ENCODE peak calls at places on chromosomes 5 and 9, in five cellular contexts. D, L, Y, K and U are unnamed samples.

GRCh38 chr5:33477816-33478215 is 37.1 kb downstream of the TARS1 start:
- DNase-seq in K (no peak), Y (no peak), D (no peak), L (no peak), U (no peak)

GRCh38 chr9:89277454-89277853 is 33.5 kb upstream of the CKS2 start:
- DNase-seq in K (no peak), D (peak; percentile 9), Y (no peak), L (peak; percentile 63), U (no peak)

GRCh38 chr9:137490532-137491186 is 31.5 kb upstream of the NSMF start:
- DNase-seq in Y (no peak), L (no peak), D (no peak), K (no peak), U (no peak)

GRCh38 chr5:97041239-97041638 is 101.2 kb downstream of the LIX1 start:
- DNase-seq in K (no peak), Y (no peak), D (no peak), L (peak; percentile 6), U (no peak)

GRCh38 chr9:112886351-112886750 is 4.3 kb downstream of the SLC46A2 start:
- DNase-seq in K (no peak), D (no peak), Y (no peak), L (no peak), U (no peak)

GRCh38 chr9:127224178-127224882 is 40.2 kb upstream of the GARNL3 start:
- DNase-seq in Y (peak; percentile 96), D (peak; percentile 36), K (peak; percentile 96), L (peak; percentile 76), U (no peak)

GRCh38 chr9:115847245-115847644 is 306.3 kb upstream of the PAPPA start:
- DNase-seq in D (peak; percentile 58), Y (no peak), K (no peak), L (peak; percentile 69), U (peak; percentile 25)

GRCh38 chr9:128503870-128504269 is 649 bp upstream of the GLE1 start:
- DNase-seq in L (peak; percentile 36), D (peak; percentile 4), Y (no peak), K (no peak), U (no peak)

GRCh38 chr5:116502097-116502496 is 72.5 kb downstream of the SEMA6A start:
- DNase-seq in D (no peak), Y (no peak), K (no peak), L (no peak), U (no peak)

GRCh38 chr9:134811673-134812668 is 68.6 kb upstream of the FCN2 start:
- DNase-seq in K (no peak), Y (no peak), D (peak; percentile 94), L (peak; percentile 61), U (peak; percentile 94)

GRCh38 chr5:74641014-74641777 is 668 bp upstream of the ENC1 start:
- DNase-seq in Y (peak; percentile 90), L (peak; percentile 78), D (peak; percentile 72), K (peak; percentile 96), U (no peak)

GRCh38 chr9:85425153-85425611 is 316.6 kb downstream of the AGTPBP1 start:
- DNase-seq in L (peak; percentile 8), D (no peak), K (peak; percentile 77), Y (no peak), U (peak; percentile 53)

GRCh38 chr5:76457685-76458491 is 54.8 kb downstream of the IQGAP2 start:
- DNase-seq in L (no peak), Y (no peak), D (peak; percentile 17), K (no peak), U (no peak)

GRCh38 chr9:85483214-85483613 is 258.5 kb downstream of the AGTPBP1 start:
- DNase-seq in D (no peak), L (no peak), Y (no peak), K (no peak), U (no peak)

DNA sequence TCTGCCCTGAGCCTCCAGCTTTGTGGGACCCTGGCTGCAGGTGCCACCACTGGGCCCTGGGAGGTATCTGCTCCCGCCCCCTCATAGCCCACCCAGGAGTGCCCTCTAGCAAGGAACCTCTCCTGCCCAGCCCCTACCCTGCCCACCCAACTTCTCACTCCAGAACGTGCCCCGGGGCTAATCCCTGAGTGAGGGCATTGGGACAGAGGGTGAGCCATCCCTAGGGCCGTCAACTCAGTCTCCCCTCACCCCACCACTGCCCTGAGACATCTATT is 2.7 kb upstream of the RASGEF1C start:
- DNase-seq in Y (no peak), K (no peak), D (no peak), L (no peak), U (no peak)
- TF ChIP-seq CTCF in Y (no peak), K (no peak), D (no peak), L (no peak), U (no peak)

GRCh38 chr9:106697390-106697789 is 165.6 kb upstream of the ZNF462 start:
- DNase-seq in Y (no peak), D (no peak), L (no peak), K (no peak), U (no peak)
- H3K4me3 ChIP-seq in Y (no peak overlapping the region), D (peak overlapping the region; percentile 46), L (peak overlapping the region; percentile 60), K (no peak overlapping the region), U (no peak overlapping the region)

GRCh38 chr5:24005384-24005783 is 498.0 kb downstream of the PRDM9 start:
- DNase-seq in D (no peak), K (no peak), L (no peak), Y (no peak), U (no peak)
- TF ChIP-seq CTCF in D (no peak), K (no peak), L (no peak), Y (no peak), U (no peak)

GRCh38 chr5:107673368-107674136 is 2.8 kb upstream of the EFNA5 start:
- DNase-seq in L (peak; percentile 93), Y (peak; percentile 89), D (peak; percentile 71), K (peak; percentile 91), U (peak; percentile 63)
- H3K4me3 ChIP-seq in L (peak overlapping the region; percentile 76), Y (peak overlapping the region; percentile 73), D (peak overlapping the region; percentile 77), K (peak overlapping the region; percentile 49), U (peak overlapping the region; percentile 84)

DNA sequence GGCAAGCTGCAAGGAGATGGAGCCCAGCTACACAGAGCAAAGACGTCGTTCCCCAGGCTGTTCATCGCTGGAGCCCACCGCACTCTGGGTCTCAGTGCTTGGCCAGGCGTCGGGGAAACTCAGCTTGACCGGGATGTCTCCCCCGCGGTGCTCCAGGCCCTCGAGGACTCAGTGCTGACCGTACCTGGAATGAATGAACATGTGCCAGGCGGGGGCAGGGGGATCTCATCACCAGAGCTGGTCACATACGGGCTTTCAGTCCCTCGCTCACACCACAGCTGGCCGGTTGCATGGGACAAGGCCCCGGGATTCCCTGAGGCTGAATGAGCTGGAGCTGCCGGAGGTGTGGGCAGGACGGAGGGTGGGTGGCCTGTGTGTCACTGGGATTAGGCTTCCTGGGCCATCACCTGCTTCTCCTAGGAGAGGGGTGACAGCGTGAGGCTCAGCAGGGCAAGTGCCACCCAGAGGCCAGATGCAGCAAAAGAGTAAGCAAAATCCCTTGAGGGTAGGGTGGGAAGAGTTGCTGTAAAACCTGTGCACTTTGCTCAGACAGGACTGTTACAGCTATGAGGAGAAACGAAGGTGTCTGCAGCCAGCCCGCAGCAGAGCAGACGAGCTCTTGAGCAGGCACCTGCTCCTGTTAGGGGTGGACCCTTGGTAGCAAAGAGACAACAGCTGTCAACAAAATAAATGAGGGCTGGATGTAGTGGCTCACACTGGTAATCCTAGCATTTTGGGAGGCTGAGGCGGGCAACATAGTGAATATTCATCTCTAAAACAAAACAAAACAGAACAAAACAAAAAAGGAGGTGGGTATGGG is 70.7 kb upstream of the RAPGEF1 start:
- DNase-seq in D (no peak), K (no peak), Y (no peak), L (no peak), U (no peak)
- TF ChIP-seq CTCF in D (no peak), K (no peak), Y (no peak), L (no peak), U (no peak)

DNA sequence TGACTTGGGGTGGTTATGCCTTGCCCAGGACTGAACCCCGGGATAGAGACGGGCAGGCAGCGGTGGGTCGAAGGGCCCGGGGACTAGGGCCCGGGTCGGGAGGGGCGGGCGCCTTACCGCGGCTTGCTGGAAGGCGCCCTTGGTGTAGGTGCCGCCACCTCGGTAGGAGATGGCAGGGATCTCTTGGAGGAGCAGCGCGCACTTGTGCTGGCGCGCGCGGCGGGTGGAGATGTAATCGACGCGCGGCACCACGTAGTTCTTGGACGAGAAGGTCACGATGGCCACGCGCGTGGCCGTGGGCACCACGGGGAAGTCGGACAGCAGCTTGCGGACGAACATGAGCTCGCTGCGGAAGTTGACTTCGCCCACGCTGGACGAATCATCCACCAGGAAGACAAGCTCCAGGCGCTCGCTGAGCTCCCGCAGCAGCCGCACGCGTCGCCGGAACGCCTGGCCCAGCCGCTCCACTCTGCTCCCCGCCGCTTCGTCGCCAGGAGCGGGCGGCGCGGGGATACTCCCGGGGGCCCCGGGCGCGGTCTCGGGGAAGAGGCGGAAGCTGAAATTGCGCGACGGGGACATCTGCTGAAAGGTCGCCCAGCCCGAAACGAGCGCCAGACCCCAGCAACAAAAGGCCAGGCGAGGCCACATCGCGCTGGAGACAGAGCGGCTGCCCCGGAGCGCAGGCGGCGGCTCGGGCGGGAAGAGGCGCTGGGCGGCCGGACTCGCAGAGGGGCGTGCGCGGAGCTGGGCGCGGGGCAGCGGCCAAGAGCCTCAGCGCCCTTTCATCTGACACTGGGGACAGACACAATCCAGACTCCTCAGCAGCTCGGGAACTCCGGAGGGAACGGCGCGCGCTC is at the start of gene SVEP1:
- DNase-seq in Y (peak; percentile 74), D (peak; percentile 72), L (peak; percentile 62), K (peak; percentile 78), U (no peak)
- H3K4me3 ChIP-seq in Y (peak within 1 kb of the TSS; percentile 76), D (peak within 1 kb of the TSS; percentile 68), L (peak within 1 kb of the TSS; percentile 69), K (peak within 1 kb of the TSS; percentile 55), U (peak within 1 kb of the TSS; percentile 82)